ENCODE peak calls at places on chromosomes 4 and X, in four cellular contexts. One of them, this sample, is unnamed.
A peak's percentile ranks its signal among the peaks of the same experiment; 100 is the strongest.

GRCh38 chrX:119067023-119067739 is 5.6 kb upstream of the CT47C1 start:
- DNase-seq in iPS-NIHi11: peak; percentile 55
- DNase-seq in AG09319: peak; percentile 7
- DNase-seq in NCI-H1417: peak; percentile 34
- DNase-seq in this sample: peak; percentile 35

GRCh38 chr4:141180991-141181760 is 39.5 kb upstream of the ZNF330 start:
- DNase-seq in AG09319: no peak
- DNase-seq in iPS-NIHi11: no peak
- DNase-seq in NCI-H1417: no peak
- DNase-seq in this sample: no peak

GRCh38 chrX:25531096-25531495 is 515.3 kb upstream of the ARX start:
- DNase-seq in iPS-NIHi11: no peak
- DNase-seq in NCI-H1417: no peak
- DNase-seq in AG09319: no peak
- DNase-seq in this sample: no peak

GRCh38 chr4:129641179-129641578 is 545.2 kb downstream of the C4orf33 start:
- DNase-seq in NCI-H1417: peak; percentile 48
- DNase-seq in iPS-NIHi11: peak; percentile 27
- DNase-seq in AG09319: peak; percentile 3
- DNase-seq in this sample: peak; percentile 39

GRCh38 chr4:110344165-110344564 is 131.8 kb upstream of the ENPEP start:
- DNase-seq in AG09319: no peak
- DNase-seq in NCI-H1417: no peak
- DNase-seq in iPS-NIHi11: peak; percentile 17
- DNase-seq in this sample: peak; percentile 36

GRCh38 chr4:30815685-30816084 is 95.5 kb downstream of the PCDH7 start:
- DNase-seq in NCI-H1417: no peak
- DNase-seq in AG09319: no peak
- DNase-seq in iPS-NIHi11: no peak
- DNase-seq in this sample: no peak

GRCh38 chr4:124940387-124940786 is 227.9 kb upstream of the ANKRD50 start:
- DNase-seq in NCI-H1417: no peak
- DNase-seq in iPS-NIHi11: no peak
- DNase-seq in AG09319: no peak
- DNase-seq in this sample: peak; percentile 75

GRCh38 chr4:62133498-62133897 is 933.4 kb downstream of the ADGRL3 start:
- DNase-seq in iPS-NIHi11: no peak
- DNase-seq in AG09319: no peak
- DNase-seq in NCI-H1417: no peak
- DNase-seq in this sample: no peak

GRCh38 chr4:136476773-136477172 is 1055.5 kb downstream of the PCDH18 start:
- DNase-seq in NCI-H1417: no peak
- DNase-seq in AG09319: no peak
- DNase-seq in iPS-NIHi11: no peak
- DNase-seq in this sample: no peak

GRCh38 chrX:15043538-15043937 is 170.3 kb downstream of the MOSPD2 start:
- DNase-seq in NCI-H1417: no peak
- DNase-seq in iPS-NIHi11: no peak
- DNase-seq in AG09319: no peak
- DNase-seq in this sample: no peak

GRCh38 chr4:87579478-87579877 is 28.9 kb upstream of the DSPP start:
- DNase-seq in AG09319: no peak
- DNase-seq in NCI-H1417: no peak
- DNase-seq in iPS-NIHi11: no peak
- DNase-seq in this sample: no peak

GRCh38 chrX:134821370-134821769 is 163.1 kb upstream of the PLAC1 start:
- DNase-seq in AG09319: no peak
- DNase-seq in NCI-H1417: no peak
- DNase-seq in iPS-NIHi11: peak; percentile 15
- DNase-seq in this sample: no peak

GRCh38 chrX:101265869-101266428 is 25.2 kb downstream of the TAF7L start:
- DNase-seq in AG09319: no peak
- DNase-seq in NCI-H1417: no peak
- DNase-seq in iPS-NIHi11: no peak
- DNase-seq in this sample: no peak

GRCh38 chr4:65538571-65538970 is 131.7 kb downstream of the EPHA5 start:
- DNase-seq in NCI-H1417: no peak
- DNase-seq in AG09319: no peak
- DNase-seq in iPS-NIHi11: no peak
- DNase-seq in this sample: peak; percentile 69

GRCh38 chr4:138175337-138175794 is 66.8 kb downstream of the SLC7A11 start:
- DNase-seq in AG09319: peak; percentile 34
- DNase-seq in NCI-H1417: peak; percentile 72
- DNase-seq in iPS-NIHi11: no peak
- DNase-seq in this sample: no peak

GRCh38 chr4:107018336-107018735 is 17.8 kb downstream of the DKK2 start:
- DNase-seq in AG09319: no peak
- DNase-seq in iPS-NIHi11: no peak
- DNase-seq in NCI-H1417: no peak
- DNase-seq in this sample: no peak

GRCh38 chrX:138128025-138128671 is 562.2 kb downstream of the ZIC3 start:
- DNase-seq in NCI-H1417: peak; percentile 0
- DNase-seq in iPS-NIHi11: peak; percentile 34
- DNase-seq in AG09319: peak; percentile 3
- DNase-seq in this sample: peak; percentile 34

This sample was measured in NCI-H460.